ENCODE peak calls at places on chromosome 19, in ten cellular contexts. Q, O, I, N, M, F, K, R, U and D are unnamed samples.

GRCh38 chr19:46386996-46387712 is 26.2 kb downstream of the CCDC8 start:
- DNase-seq in Q (no peak), O (no peak), I (no peak), N (no peak), M (no peak), F (no peak), K (no peak), R (no peak), U (no peak), D (no peak)

GRCh38 chr19:44620667-44621066 is 7.3 kb downstream of the IGSF23 start:
- DNase-seq in Q (no peak), O (no peak), I (no peak), N (no peak), M (no peak), F (no peak), K (no peak), R (no peak), U (no peak), D (no peak)

GRCh38 chr19:51809787-51810186 is 14.8 kb downstream of the FPR3 start:
- DNase-seq in Q (no peak), O (no peak), I (no peak), N (no peak), M (no peak), F (no peak), K (no peak), R (no peak), U (no peak), D (no peak)

GRCh38 chr19:30029721-30030510 is 87.9 kb downstream of the URI1 start:
- DNase-seq in Q (peak; percentile 52), O (no peak), I (no peak), N (peak; percentile 76), M (no peak), F (no peak), K (no peak), R (peak; percentile 47), U (no peak), D (peak; percentile 59)

GRCh38 chr19:29680447-29680846 is 15.2 kb downstream of the PLEKHF1 start:
- DNase-seq in Q (no peak), O (no peak), I (no peak), N (no peak), M (no peak), F (peak; percentile 75), K (no peak), R (no peak), U (no peak), D (no peak)

GRCh38 chr19:53394522-53394973 is 401 bp upstream of the ZNF765 start:
- DNase-seq in Q (no peak), O (no peak), I (no peak), N (no peak), M (no peak), F (no peak), K (no peak), R (no peak), U (no peak), D (peak; percentile 72)

GRCh38 chr19:5128932-5129389 is 160.0 kb downstream of the KDM4B start:
- DNase-seq in Q (no peak), O (no peak), I (no peak), N (no peak), M (no peak), F (no peak), K (no peak), R (no peak), U (no peak), D (no peak)

GRCh38 chr19:18960370-18960769 is 19.4 kb upstream of the HOMER3 start:
- DNase-seq in Q (no peak), O (no peak), I (no peak), N (no peak), M (no peak), F (no peak), K (no peak), R (no peak), U (no peak), D (no peak)

GRCh38 chr19:9721861-9722260 is 46.7 kb downstream of the ZNF846 start:
- DNase-seq in Q (no peak), O (no peak), I (no peak), N (no peak), M (no peak), F (no peak), K (no peak), R (no peak), U (no peak), D (no peak)

GRCh38 chr19:15288146-15288963 is 44.0 kb downstream of the BRD4 start:
- DNase-seq in Q (no peak), O (no peak), I (no peak), N (peak; percentile 96), M (peak; percentile 74), F (no peak), K (no peak), R (no peak), U (no peak), D (peak; percentile 69)

GRCh38 chr19:48900477-48901452 is 653 bp downstream of the NUCB1 start:
- DNase-seq in Q (no peak), O (no peak), I (no peak), N (peak; percentile 54), M (no peak), F (no peak), K (no peak), R (peak; percentile 71), U (no peak), D (peak; percentile 44)